ENCODE peak calls at places on chromosomes 1 and 21, in ten cellular contexts. S, H, W, F, C, U, Q, I, A and O are unnamed samples.

GRCh38 chr1:184595609-184596008 is 159.0 kb downstream of the EDEM3 start:
- DNase-seq in S (no peak), F (no peak), H (peak; percentile 64), C (no peak), A (peak; percentile 90), U (no peak), W (no peak), Q (no peak), I (no peak), O (no peak)

GRCh38 chr1:117171900-117172501 is 38.7 kb downstream of the VTCN1 start:
- DNase-seq in I (no peak), F (no peak), H (peak; percentile 95), S (peak; percentile 76), C (no peak), U (no peak), Q (no peak), A (peak; percentile 93), W (no peak), O (peak; percentile 77)

GRCh38 chr21:35508389-35508888 is 459.3 kb upstream of the RUNX1 start:
- DNase-seq in I (no peak), W (peak; percentile 49), Q (peak; percentile 54), H (peak; percentile 72), F (no peak), C (peak; percentile 79), S (peak; percentile 80), A (peak; percentile 47), U (no peak), O (no peak)

GRCh38 chr1:101006553-101006952 is 19.0 kb downstream of the DPH5 start:
- DNase-seq in C (no peak), F (no peak), A (no peak), H (no peak), S (no peak), W (no peak), Q (no peak), I (no peak), U (no peak), O (no peak)

GRCh38 chr1:155174334-155175280 is 958 bp downstream of the TRIM46 start:
- DNase-seq in C (peak; percentile 68), Q (peak; percentile 34), F (no peak), I (peak; percentile 91), W (peak; percentile 73), S (peak; percentile 68), H (peak; percentile 31), A (no peak), U (peak; percentile 61), O (no peak)

GRCh38 chr1:183090386-183091006 is 67.3 kb downstream of the LAMC1 start:
- DNase-seq in F (no peak), H (peak; percentile 83), W (no peak), I (no peak), S (no peak), U (no peak), A (no peak), C (no peak), Q (peak; percentile 38), O (no peak)

GRCh38 chr1:210360852-210361477 is 32.3 kb downstream of the HHAT start:
- DNase-seq in C (no peak), Q (no peak), A (peak; percentile 53), I (no peak), W (no peak), S (no peak), F (no peak), H (peak; percentile 61), U (no peak), O (no peak)

GRCh38 chr21:37405629-37406028 is 39.1 kb downstream of the DYRK1A start:
- DNase-seq in U (no peak), H (no peak), A (no peak), Q (no peak), S (no peak), I (no peak), F (no peak), W (no peak), C (no peak), O (no peak)

GRCh38 chr1:212647004-212647403 is 38.4 kb downstream of the ATF3 start:
- DNase-seq in S (no peak), I (no peak), C (no peak), A (no peak), U (no peak), Q (peak; percentile 4), W (no peak), H (no peak), F (no peak), O (no peak)

GRCh38 chr1:242140871-242141270 is 142.0 kb upstream of the MAP1LC3C start:
- DNase-seq in A (no peak), H (no peak), S (no peak), W (no peak), C (no peak), U (no peak), I (no peak), F (no peak), Q (no peak), O (no peak)

DNA sequence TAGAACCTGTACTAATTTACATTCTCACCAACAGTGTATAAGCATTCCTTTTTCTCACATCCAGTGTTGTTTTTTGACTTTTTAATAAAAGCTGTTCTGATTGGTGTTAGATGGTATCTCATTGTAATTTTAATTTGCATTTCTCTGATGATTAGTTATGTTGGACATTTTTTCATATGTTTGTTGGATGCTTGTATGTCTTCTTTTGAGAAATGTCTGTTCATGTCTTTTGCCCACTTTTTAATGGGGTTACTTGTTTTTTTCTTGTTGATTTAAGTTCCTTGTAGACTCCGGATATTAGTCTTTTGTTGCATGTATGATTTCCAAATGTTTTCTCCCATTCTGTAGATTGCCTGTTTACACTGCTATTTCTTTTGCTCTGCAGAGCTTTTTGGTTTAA is 8.0 kb downstream of the COG2 start:
- DNase-seq in S (no peak), F (no peak), I (no peak), Q (no peak), W (no peak), H (no peak), A (no peak), U (no peak), C (no peak), O (no peak)
- H3K36me3 ChIP-seq in S (no peaks in the 10 kb centered on the region), F (no peaks in the 10 kb centered on the region), I (no peaks in the 10 kb centered on the region), Q (no peaks in the 10 kb centered on the region), W (peaks cover 5% of the 10 kb centered on the region), H (no peaks in the 10 kb centered on the region), A (peaks cover 1% of the 10 kb centered on the region), U (no peaks in the 10 kb centered on the region), C (no peaks in the 10 kb centered on the region), O (peaks cover 5% of the 10 kb centered on the region)

GRCh38 chr1:114153621-114154145 is at the start of gene SYT6:
- DNase-seq in U (peak; percentile 19), S (no peak), I (no peak), H (no peak), F (no peak), W (no peak), C (no peak), Q (no peak), A (no peak), O (no peak)
- H3K4me3 ChIP-seq in U (peak within 1 kb of the TSS; percentile 20), S (peak within 1 kb of the TSS; percentile 35), I (peak within 1 kb of the TSS; percentile 28), H (peak within 1 kb of the TSS; percentile 28), F (peak within 1 kb of the TSS; percentile 46), W (no peak within 1 kb of the TSS), C (peak within 1 kb of the TSS; percentile 52), Q (peak within 1 kb of the TSS; percentile 23), A (no peak within 1 kb of the TSS), O (no peak within 1 kb of the TSS)

DNA sequence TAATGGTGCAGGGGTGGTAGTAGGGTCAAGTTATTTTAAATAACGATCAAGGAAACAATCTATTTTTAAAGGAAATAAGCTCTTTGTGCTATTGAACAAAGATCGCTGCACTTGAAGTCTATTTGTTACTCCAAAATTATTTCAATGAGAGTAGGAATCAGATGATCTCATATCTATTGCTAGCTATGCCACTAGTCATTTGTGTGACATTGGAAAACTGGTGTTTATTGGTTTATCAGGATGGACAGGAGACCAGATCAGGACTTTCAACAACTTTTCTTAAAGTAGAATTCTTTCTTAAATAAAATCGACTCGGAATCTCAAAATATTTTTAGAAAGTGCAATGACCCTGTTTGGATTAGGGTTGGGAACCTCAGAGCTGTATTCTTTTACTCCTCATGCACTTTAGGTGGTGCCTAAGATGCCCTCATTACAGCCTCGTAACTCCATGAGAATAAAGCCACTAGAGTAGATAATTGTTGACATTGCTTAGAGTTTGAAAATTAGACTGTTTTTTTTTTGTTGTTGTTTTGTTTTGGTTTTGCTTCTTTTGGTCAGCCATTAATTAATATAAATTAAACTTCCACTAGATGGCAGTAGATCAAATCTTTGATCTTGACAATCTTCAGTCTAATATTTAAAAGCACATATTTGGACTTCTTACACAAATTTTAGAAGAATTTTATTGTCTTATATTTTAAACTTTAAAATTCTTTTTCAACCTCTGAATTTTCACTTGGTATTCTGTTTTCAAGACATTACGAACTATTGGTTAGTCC is 352.4 kb downstream of the USP25 start:
- DNase-seq in F (no peak), Q (no peak), C (no peak), A (peak; percentile 46), U (no peak), S (no peak), W (no peak), I (no peak), H (no peak), O (no peak)
- TF ChIP-seq CTCF in F (no peak), Q (peak; percentile 34), C (peak; percentile 38), A (peak; percentile 15), U (no peak), S (peak; percentile 49), W (peak; percentile 51), I (no peak), H (no peak), O (peak; percentile 71)

DNA sequence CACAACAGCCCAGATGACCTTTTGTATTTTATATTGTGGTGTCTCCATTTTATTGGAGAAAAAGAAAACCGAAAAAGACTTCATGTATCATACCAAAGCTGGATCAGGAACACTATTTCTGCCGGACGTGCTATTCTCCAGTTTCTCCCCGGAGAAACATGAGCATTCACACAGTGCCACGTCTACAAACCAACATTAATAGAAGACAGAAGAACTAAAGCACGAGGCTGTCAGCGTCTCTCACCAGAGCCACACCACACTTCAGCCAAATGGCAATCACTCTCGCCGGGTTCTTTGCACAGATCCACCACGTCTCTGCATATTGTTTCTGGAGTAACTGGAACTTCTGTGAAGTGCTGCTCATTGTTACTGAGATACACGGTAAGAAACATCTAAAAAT is 24.8 kb downstream of the TP53BP2 start:
- DNase-seq in H (no peak), I (no peak), W (no peak), Q (no peak), A (no peak), F (no peak), C (no peak), U (no peak), S (no peak), O (no peak)
- H3K36me3 ChIP-seq in H (peaks cover 2% of the 10 kb centered on the region), I (no peaks in the 10 kb centered on the region), W (peaks cover 15% of the 10 kb centered on the region), Q (no peaks in the 10 kb centered on the region), A (peaks cover 3% of the 10 kb centered on the region), F (no peaks in the 10 kb centered on the region), C (no peaks in the 10 kb centered on the region), U (peaks cover 3% of the 10 kb centered on the region), S (peaks cover 8% of the 10 kb centered on the region), O (no peaks in the 10 kb centered on the region)

GRCh38 chr1:21384620-21385019 is 55.3 kb upstream of the NBPF3 start:
- DNase-seq in Q (no peak), U (no peak), I (no peak), W (no peak), C (no peak), A (peak; percentile 53), H (no peak), F (no peak), S (peak; percentile 83), O (no peak)
- H3K4me3 ChIP-seq in Q (no peak overlapping the region), U (no peak overlapping the region), I (no peak overlapping the region), W (no peak overlapping the region), C (no peak overlapping the region), A (no peak overlapping the region), H (no peak overlapping the region), F (no peak overlapping the region), S (no peak overlapping the region), O (no peak overlapping the region)